ENCODE peak calls at places on chromosome 19, in ten cellular contexts. O is left ventricle myocardium inferior, P is lung, W is fibroblast of the aortic adventitia, L is psoas muscle, D is heart right ventricle, F is ascending aorta, T is IMR-90, V is cardiac muscle cell, Z is endothelial cell of umbilical vein. A is an unnamed sample.

GRCh38 chr19:11191273-11191755 is 6.0 kb downstream of the KANK2 start:
- DNase-seq in V (no peak), O (peak), P (peak), F (peak), L (peak), D (peak), T (peak), Z (peak), W (peak), A (peak)

GRCh38 chr19:19171821-19172532 is 1.9 kb upstream of the MEF2B start:
- DNase-seq in L (peak), O (no peak), W (peak), D (no peak), F (no peak), T (peak), Z (no peak), V (no peak), P (no peak), A (peak)

GRCh38 chr19:49119411-49120324 is at the start of gene PPFIA3:
- DNase-seq in T (peak), Z (peak), L (peak), W (peak), D (peak), V (peak), P (no peak), O (peak), F (no peak), A (peak)

GRCh38 chr19:34932494-34932893 is 5.8 kb downstream of the ZNF30 start:
- DNase-seq in T (no peak), P (no peak), Z (no peak), F (no peak), D (no peak), O (no peak), V (no peak), W (no peak), L (no peak), A (no peak)

GRCh38 chr19:3769494-3769893 is 2.5 kb downstream of the RAX2 start:
- DNase-seq in T (no peak), O (no peak), D (no peak), F (no peak), L (no peak), V (no peak), Z (no peak), P (no peak), W (no peak), A (no peak)

GRCh38 chr19:39969266-39969665 is 1.7 kb upstream of the PSMC4 start:
- DNase-seq in Z (no peak), W (no peak), O (no peak), D (no peak), L (no peak), T (peak), P (no peak), V (no peak), F (no peak), A (peak)

GRCh38 chr19:17156947-17157302 is 58.2 kb upstream of the USE1 start:
- DNase-seq in W (no peak), D (no peak), T (no peak), O (no peak), P (no peak), V (no peak), Z (no peak), L (no peak), F (no peak), A (no peak)

GRCh38 chr19:12939292-12939606 is 840 bp downstream of the CALR start:
- DNase-seq in O (no peak), W (peak), V (no peak), F (no peak), L (peak), Z (no peak), P (no peak), D (no peak), T (peak), A (peak)

GRCh38 chr19:23273022-23273593 is 22.9 kb upstream of the ZNF724 start:
- DNase-seq in L (peak), F (no peak), P (no peak), W (peak), O (no peak), D (no peak), Z (no peak), V (peak), T (no peak), A (no peak)

GRCh38 chr19:29111581-29111980 is 101.4 kb downstream of the UQCRFS1 start:
- DNase-seq in V (no peak), T (no peak), Z (no peak), L (no peak), F (no peak), P (no peak), O (no peak), W (no peak), D (no peak), A (no peak)

GRCh38 chr19:9435279-9436268 is at the start of gene ZNF266:
- DNase-seq in F (peak), L (peak), D (peak), O (peak), V (peak), Z (peak), T (peak), P (peak), W (peak), A (peak)

GRCh38 chr19:9427941-9428340 is 7.4 kb downstream of the ZNF266 start:
- DNase-seq in F (no peak), W (no peak), D (no peak), V (no peak), O (no peak), P (no peak), L (no peak), T (no peak), Z (no peak), A (no peak)

GRCh38 chr19:9430444-9430843 is 4.9 kb downstream of the ZNF266 start:
- DNase-seq in L (no peak), D (no peak), V (no peak), O (no peak), P (no peak), Z (no peak), F (no peak), W (no peak), T (no peak), A (no peak)

GRCh38 chr19:9436358-9436757 is 985 bp upstream of the ZNF266 start:
- DNase-seq in O (no peak), W (no peak), F (no peak), P (no peak), T (no peak), L (no peak), D (no peak), Z (no peak), V (no peak), A (no peak)

GRCh38 chr19:9431475-9431874 is 3.9 kb downstream of the ZNF266 start:
- DNase-seq in P (no peak), W (no peak), L (no peak), Z (no peak), F (no peak), T (peak), V (peak), O (peak), D (peak), A (no peak)
- TF ChIP-seq CTCF in P (no peak), W (peak), L (peak), Z (peak), F (no peak), T (peak), V (peak), O (peak), D (peak), A (peak)

DNA sequence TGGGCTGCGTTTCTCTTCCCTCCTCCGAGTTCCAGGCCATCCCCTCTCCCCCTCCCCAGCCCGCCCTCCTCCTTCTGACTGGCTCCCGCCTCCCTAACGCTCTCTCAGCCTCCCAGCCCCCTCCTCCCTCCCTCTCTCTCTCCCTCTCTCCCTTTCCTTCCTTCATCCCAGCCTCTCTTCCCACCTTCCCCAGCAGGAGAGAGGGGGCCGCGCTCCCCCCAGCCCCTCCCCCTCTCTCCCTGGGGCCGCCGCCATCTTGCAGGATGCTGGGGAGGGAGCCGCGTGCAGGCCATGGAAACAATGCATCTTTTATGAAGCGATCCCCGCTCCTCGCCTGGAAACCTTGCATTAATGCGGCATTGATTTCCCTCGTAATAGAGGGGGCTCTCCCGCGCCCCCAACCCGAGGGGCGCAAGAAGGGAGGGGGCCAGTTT is 42.6 kb upstream of the ADGRL1 start:
- DNase-seq in V (peak), T (no peak), O (peak), L (no peak), D (peak), W (peak), Z (peak), P (no peak), F (no peak), A (peak)
- H3K4me3 ChIP-seq in V (peak), T (peak), O (peak), L (peak), D (peak), W (peak), Z (peak), P (no peak), F (peak), A (peak)

GRCh38 chr19:46716013-46716671 is 772 bp downstream of the PRKD2 start:
- DNase-seq in D (no peak), Z (no peak), W (no peak), L (no peak), P (no peak), T (no peak), V (peak), O (no peak), F (no peak), A (peak)
- TF ChIP-seq CTCF in D (no peak), Z (no peak), W (no peak), L (no peak), P (no peak), T (no peak), V (no peak), O (no peak), F (no peak), A (no peak)

GRCh38 chr19:55402509-55402908 is 5.1 kb downstream of the UBE2S start:
- DNase-seq in V (no peak), F (no peak), Z (no peak), W (no peak), T (no peak), D (no peak), L (no peak), P (no peak), O (no peak), A (no peak)

GRCh38 chr19:55393362-55393761 is 7.6 kb downstream of the RPL28 start:
- DNase-seq in W (no peak), Z (no peak), D (no peak), F (no peak), T (no peak), O (no peak), P (no peak), V (no peak), L (no peak), A (no peak)

GRCh38 chr19:55400281-55401087 is 7.1 kb downstream of the UBE2S start:
- DNase-seq in F (no peak), O (no peak), T (no peak), D (no peak), V (no peak), Z (no peak), P (no peak), L (no peak), W (no peak), A (no peak)

GRCh38 chr19:55392820-55393219 is 7.1 kb downstream of the RPL28 start:
- DNase-seq in L (no peak), Z (no peak), P (no peak), F (no peak), V (no peak), W (no peak), D (no peak), T (no peak), O (no peak), A (no peak)

DNA sequence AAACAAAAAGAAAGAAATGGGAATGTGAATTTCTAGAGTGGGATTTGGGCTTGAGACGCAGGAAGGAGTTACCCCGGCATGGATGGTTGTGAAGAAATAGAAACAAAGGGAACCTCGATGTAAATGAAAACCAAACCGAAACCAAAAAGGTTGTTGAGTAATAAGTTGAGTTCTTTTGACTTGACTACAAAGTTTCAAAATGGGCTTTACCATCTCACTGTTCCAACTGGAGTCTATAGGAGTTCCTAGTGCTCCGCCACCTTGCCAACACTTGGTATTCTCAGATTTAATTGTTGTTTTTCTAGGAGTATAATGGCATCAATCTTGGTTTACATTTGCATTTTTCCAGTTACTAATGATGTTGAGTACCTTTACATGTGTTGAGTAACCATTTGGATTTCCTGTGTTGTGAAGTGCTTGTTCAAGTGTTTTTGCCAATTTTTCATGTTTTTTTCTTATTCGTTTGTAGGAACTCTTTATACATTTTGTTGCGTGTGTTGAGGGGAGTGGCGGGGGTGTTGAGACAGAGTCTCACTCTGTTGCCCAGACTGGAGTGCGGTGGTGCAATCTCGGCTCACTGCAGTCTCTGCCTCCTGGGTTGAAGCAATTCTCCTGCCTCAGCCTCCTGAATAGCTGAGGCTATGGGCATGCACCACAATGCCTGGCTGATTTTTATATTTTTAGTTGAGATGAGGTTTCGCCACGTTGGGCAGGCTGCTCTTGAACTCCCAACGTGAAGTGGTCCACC is 9.2 kb downstream of the UBE2S start:
- DNase-seq in F (no peak), D (no peak), L (no peak), Z (no peak), O (no peak), V (no peak), T (no peak), P (no peak), W (no peak), A (no peak)
- H3K4me3 ChIP-seq in F (no peak), D (peak), L (no peak), Z (no peak), O (no peak), V (no peak), T (no peak), P (no peak), W (no peak), A (no peak)

DNA sequence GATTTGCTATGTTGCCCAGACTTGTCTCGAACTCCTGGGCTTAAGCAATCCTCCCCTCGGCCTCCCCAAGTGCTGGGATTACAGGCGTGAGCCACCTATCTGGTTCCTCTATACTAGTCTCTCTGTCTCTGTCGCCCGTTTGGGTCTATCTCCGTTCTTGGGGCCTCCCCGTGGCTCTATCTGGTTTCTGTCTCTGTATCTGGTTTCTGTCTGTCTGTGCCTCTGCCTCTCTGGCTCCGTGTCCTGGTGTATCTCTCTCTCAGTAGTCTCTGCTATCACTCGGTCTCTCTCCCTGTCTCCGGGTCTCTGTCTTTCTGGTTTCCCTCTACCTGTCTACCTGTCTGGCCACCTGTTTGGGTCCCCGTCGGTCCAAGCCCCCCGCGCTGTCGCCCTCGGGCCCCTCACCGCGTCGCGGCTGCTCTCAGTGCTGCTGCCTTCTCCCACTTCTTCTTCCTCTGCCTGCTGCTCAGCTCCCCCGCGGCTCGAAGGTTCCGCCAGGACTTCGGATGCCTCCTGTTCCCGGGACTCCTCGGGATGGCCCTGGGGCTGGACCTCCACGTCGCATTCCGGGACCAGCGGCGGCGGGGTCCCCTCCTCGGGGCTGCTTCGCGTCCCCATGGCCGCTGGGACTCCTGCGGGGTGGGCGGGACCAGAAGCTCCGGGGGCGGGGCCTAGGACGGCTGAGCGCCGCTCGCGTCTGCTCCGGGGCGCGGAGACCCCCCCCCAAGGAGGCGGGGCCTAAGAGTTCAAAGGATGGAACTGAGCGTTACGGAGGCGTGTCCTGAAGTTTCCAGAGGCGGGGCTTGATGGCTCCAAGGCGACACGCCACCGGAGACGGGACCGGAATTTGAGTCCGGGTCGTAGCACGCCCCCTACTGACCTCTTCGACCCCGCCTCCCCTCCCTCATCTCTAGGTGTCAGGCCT is 783 bp downstream of the PHLDB3 start:
- DNase-seq in W (peak), O (peak), L (peak), D (peak), V (peak), T (peak), Z (peak), F (peak), P (peak), A (peak)
- TF ChIP-seq CTCF in W (no peak), O (no peak), L (no peak), D (peak), V (no peak), T (peak), Z (no peak), F (peak), P (no peak), A (no peak)

DNA sequence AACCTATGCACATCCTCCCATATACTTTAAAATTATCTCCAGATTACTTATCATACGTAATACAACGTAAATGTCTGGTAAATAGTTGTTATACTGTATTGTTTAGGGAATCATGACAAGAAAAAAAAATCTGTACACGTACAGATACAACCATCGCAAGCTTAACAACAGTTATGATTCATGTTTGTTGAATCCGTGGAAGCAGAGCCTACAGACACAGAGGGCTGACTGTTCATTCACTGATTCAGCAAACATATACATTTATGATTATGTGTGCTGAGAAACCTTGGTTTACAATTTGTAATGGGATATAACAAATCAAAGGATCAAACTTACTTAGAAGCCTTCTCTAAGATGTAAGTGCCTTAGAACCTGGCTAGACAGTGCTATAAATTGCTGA is 1.5 kb downstream of the ZNF260 start:
- DNase-seq in Z (no peak), W (no peak), F (no peak), O (no peak), P (no peak), D (no peak), V (no peak), T (no peak), L (no peak), A (no peak)
- H3K4me3 ChIP-seq in Z (no peak), W (no peak), F (no peak), O (peak), P (no peak), D (no peak), V (peak), T (no peak), L (peak), A (no peak)

GRCh38 chr19:1054102-1055027 is 12.6 kb upstream of the ARHGAP45 start:
- DNase-seq in W (no peak), V (no peak), D (no peak), L (no peak), T (no peak), P (no peak), O (no peak), F (no peak), Z (no peak), A (no peak)

GRCh38 chr19:1058112-1058511 is 8.9 kb upstream of the ARHGAP45 start:
- DNase-seq in L (no peak), T (no peak), O (no peak), W (no peak), F (no peak), D (no peak), Z (no peak), V (no peak), P (no peak), A (no peak)

GRCh38 chr19:1055028-1055425 is 11.9 kb upstream of the ARHGAP45 start:
- DNase-seq in T (no peak), L (no peak), O (no peak), D (no peak), P (no peak), F (no peak), Z (no peak), V (no peak), W (no peak), A (no peak)

GRCh38 chr19:1055886-1056620 is 10.9 kb upstream of the ARHGAP45 start:
- DNase-seq in W (no peak), T (no peak), D (no peak), F (no peak), O (no peak), Z (no peak), P (no peak), V (no peak), L (peak), A (no peak)

DNA sequence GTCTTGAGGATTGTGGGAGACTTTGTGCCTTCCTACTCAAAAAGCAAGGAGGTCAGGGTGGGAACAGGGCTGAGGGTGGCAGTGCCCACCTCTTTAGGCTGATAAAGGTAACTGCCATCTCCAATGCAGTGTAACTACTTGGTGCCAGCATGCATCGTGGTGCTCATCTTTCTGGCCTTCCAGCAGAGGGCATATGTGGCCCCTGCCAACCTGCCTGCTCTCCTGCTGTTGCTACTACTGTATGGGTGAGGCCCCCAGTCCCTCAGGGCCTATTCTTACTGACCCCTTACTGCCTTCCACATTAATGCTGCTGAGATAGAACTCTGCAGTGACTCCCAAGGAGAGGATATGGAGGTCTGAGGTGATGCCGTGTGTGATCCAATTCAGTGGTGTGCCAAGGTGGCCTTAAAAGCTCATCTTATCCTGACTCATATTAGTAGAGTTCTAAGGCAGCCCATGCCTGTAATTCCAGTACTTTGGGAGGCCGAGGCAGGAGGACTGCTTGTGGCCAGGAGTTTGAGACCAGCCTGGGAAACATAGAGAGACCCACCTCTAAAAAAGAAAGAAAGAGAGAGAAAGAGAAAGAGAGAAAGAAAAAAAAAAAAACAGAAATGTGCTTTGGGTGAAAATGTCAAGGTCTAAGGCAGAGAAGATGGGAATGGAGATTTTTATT is 9.6 kb upstream of the ARHGAP45 start:
- DNase-seq in V (peak), W (peak), O (no peak), T (peak), P (no peak), L (no peak), Z (peak), F (no peak), D (no peak), A (peak)
- TF ChIP-seq CTCF in V (no peak), W (no peak), O (no peak), T (no peak), P (no peak), L (no peak), Z (no peak), F (no peak), D (no peak), A (no peak)